ENCODE peak calls at places on chromosomes 11 and 22, in seven cellular contexts. One of them, this sample, is unnamed.

GRCh38 chr22:31086703-31087330 is 5.7 kb downstream of the SMTN start:
- DNase-seq in Panc1: no peak
- DNase-seq in H1: no peak
- DNase-seq in HCT116: no peak
- DNase-seq in HepG2: no peak
- DNase-seq in K562: peak
- DNase-seq in GM12878: no peak
- DNase-seq in this sample: peak

GRCh38 chr11:71305041-71305440 is 52.7 kb upstream of the SHANK2 start:
- DNase-seq in Panc1: no peak
- DNase-seq in H1: peak
- DNase-seq in HCT116: no peak
- DNase-seq in HepG2: no peak
- DNase-seq in K562: no peak
- DNase-seq in GM12878: no peak
- DNase-seq in this sample: no peak

GRCh38 chr11:94325681-94326080 is 21.3 kb downstream of the IZUMO1R start:
- DNase-seq in Panc1: peak
- DNase-seq in H1: peak
- DNase-seq in HCT116: peak
- DNase-seq in HepG2: peak
- DNase-seq in K562: peak
- DNase-seq in GM12878: peak
- DNase-seq in this sample: peak

GRCh38 chr11:10385696-10386095 is 69.4 kb upstream of the AMPD3 start:
- DNase-seq in Panc1: no peak
- DNase-seq in H1: peak
- DNase-seq in HCT116: no peak
- DNase-seq in HepG2: no peak
- DNase-seq in K562: no peak
- DNase-seq in GM12878: no peak
- DNase-seq in this sample: no peak

GRCh38 chr11:109818303-109818702 is 274.9 kb upstream of the ZC3H12C start:
- DNase-seq in Panc1: no peak
- DNase-seq in H1: no peak
- DNase-seq in HCT116: no peak
- DNase-seq in HepG2: no peak
- DNase-seq in K562: no peak
- DNase-seq in GM12878: no peak
- DNase-seq in this sample: no peak

GRCh38 chr22:49261616-49262015 is 566.1 kb downstream of the BRD1 start:
- DNase-seq in Panc1: no peak
- DNase-seq in H1: no peak
- DNase-seq in HCT116: no peak
- DNase-seq in HepG2: no peak
- DNase-seq in K562: no peak
- DNase-seq in GM12878: no peak
- DNase-seq in this sample: no peak

GRCh38 chr11:90288207-90288821 is 65.5 kb upstream of the CHORDC1 start:
- DNase-seq in Panc1: peak
- DNase-seq in H1: no peak
- DNase-seq in HCT116: peak
- DNase-seq in HepG2: peak
- DNase-seq in K562: peak
- DNase-seq in GM12878: no peak
- DNase-seq in this sample: peak

GRCh38 chr11:65773784-65774411 is 6.9 kb downstream of the AP5B1 start:
- DNase-seq in Panc1: no peak
- DNase-seq in H1: no peak
- DNase-seq in HCT116: no peak
- DNase-seq in HepG2: no peak
- DNase-seq in K562: no peak
- DNase-seq in GM12878: no peak
- DNase-seq in this sample: no peak

GRCh38 chr22:31284241-31284745 is 8.0 kb downstream of the PIK3IP1 start:
- DNase-seq in Panc1: no peak
- DNase-seq in H1: no peak
- DNase-seq in HCT116: no peak
- DNase-seq in HepG2: peak
- DNase-seq in K562: no peak
- DNase-seq in GM12878: no peak
- DNase-seq in this sample: no peak

GRCh38 chr22:41772198-41772597 is 28.3 kb upstream of the CCDC134 start:
- DNase-seq in Panc1: no peak
- DNase-seq in H1: no peak
- DNase-seq in HCT116: no peak
- DNase-seq in HepG2: no peak
- DNase-seq in K562: no peak
- DNase-seq in GM12878: no peak
- DNase-seq in this sample: no peak

GRCh38 chr11:27371490-27371889 is 8.5 kb upstream of the CCDC34 start:
- DNase-seq in Panc1: no peak
- DNase-seq in H1: no peak
- DNase-seq in HCT116: no peak
- DNase-seq in HepG2: no peak
- DNase-seq in K562: no peak
- DNase-seq in GM12878: no peak
- DNase-seq in this sample: no peak

GRCh38 chr11:13260196-13260962 is 17.2 kb upstream of the BMAL1 start:
- DNase-seq in Panc1: no peak
- DNase-seq in H1: no peak
- DNase-seq in HCT116: no peak
- DNase-seq in HepG2: no peak
- DNase-seq in K562: no peak
- DNase-seq in GM12878: no peak
- DNase-seq in this sample: no peak

GRCh38 chr11:130178441-130178971 is 18.9 kb downstream of the ST14 start:
- DNase-seq in Panc1: no peak
- DNase-seq in H1: no peak
- DNase-seq in HCT116: no peak
- DNase-seq in HepG2: no peak
- DNase-seq in K562: no peak
- DNase-seq in GM12878: no peak
- DNase-seq in this sample: no peak

GRCh38 chr11:110349109-110349996 is 52.9 kb upstream of the RDX start:
- DNase-seq in Panc1: no peak
- DNase-seq in H1: no peak
- DNase-seq in HCT116: no peak
- DNase-seq in HepG2: no peak
- DNase-seq in K562: no peak
- DNase-seq in GM12878: peak
- DNase-seq in this sample: no peak

GRCh38 chr22:33919591-33920501 is at the start of gene LARGE1:
- DNase-seq in Panc1: no peak
- DNase-seq in H1: peak
- DNase-seq in HCT116: no peak
- DNase-seq in HepG2: peak
- DNase-seq in K562: peak
- DNase-seq in GM12878: no peak
- DNase-seq in this sample: peak

GRCh38 chr22:24950272-24950902 is 2.1 kb upstream of the KIAA1671 start:
- DNase-seq in Panc1: no peak
- DNase-seq in H1: peak
- DNase-seq in HCT116: no peak
- DNase-seq in HepG2: peak
- DNase-seq in K562: no peak
- DNase-seq in GM12878: no peak
- DNase-seq in this sample: peak

GRCh38 chr11:70545626-70545945 is 147.3 kb downstream of the CTTN start:
- DNase-seq in Panc1: no peak
- DNase-seq in H1: no peak
- DNase-seq in HCT116: no peak
- DNase-seq in HepG2: no peak
- DNase-seq in K562: no peak
- DNase-seq in GM12878: no peak
- DNase-seq in this sample: no peak

GRCh38 chr22:24760708-24761306 is 13.7 kb downstream of the PIWIL3 start:
- DNase-seq in Panc1: no peak
- DNase-seq in H1: no peak
- DNase-seq in HCT116: no peak
- DNase-seq in HepG2: no peak
- DNase-seq in K562: no peak
- DNase-seq in GM12878: no peak
- DNase-seq in this sample: no peak

GRCh38 chr22:30201970-30202369 is 44.6 kb downstream of the LIF start:
- DNase-seq in Panc1: no peak
- DNase-seq in H1: no peak
- DNase-seq in HCT116: no peak
- DNase-seq in HepG2: no peak
- DNase-seq in K562: no peak
- DNase-seq in GM12878: no peak
- DNase-seq in this sample: no peak

GRCh38 chr11:64777449-64778222 is 706 bp downstream of the SF1 start:
- DNase-seq in Panc1: no peak
- DNase-seq in H1: peak
- DNase-seq in HCT116: no peak
- DNase-seq in HepG2: peak
- DNase-seq in K562: peak
- DNase-seq in GM12878: no peak
- DNase-seq in this sample: peak

GRCh38 chr11:96013459-96014213 is 89.7 kb upstream of the MTMR2 start:
- DNase-seq in Panc1: no peak
- DNase-seq in H1: no peak
- DNase-seq in HCT116: no peak
- DNase-seq in HepG2: no peak
- DNase-seq in K562: no peak
- DNase-seq in GM12878: no peak
- DNase-seq in this sample: no peak

GRCh38 chr22:45804319-45804985 is 132.8 kb downstream of the ATXN10 start:
- DNase-seq in Panc1: no peak
- DNase-seq in H1: no peak
- DNase-seq in HCT116: no peak
- DNase-seq in HepG2: no peak
- DNase-seq in K562: no peak
- DNase-seq in GM12878: no peak
- DNase-seq in this sample: no peak

GRCh38 chr22:45807156-45807915 is 135.7 kb downstream of the ATXN10 start:
- DNase-seq in Panc1: no peak
- DNase-seq in H1: no peak
- DNase-seq in HCT116: no peak
- DNase-seq in HepG2: no peak
- DNase-seq in K562: no peak
- DNase-seq in GM12878: no peak
- DNase-seq in this sample: no peak

GRCh38 chr22:45805413-45805812 is 133.8 kb downstream of the ATXN10 start:
- DNase-seq in Panc1: no peak
- DNase-seq in H1: no peak
- DNase-seq in HCT116: no peak
- DNase-seq in HepG2: no peak
- DNase-seq in K562: no peak
- DNase-seq in GM12878: no peak
- DNase-seq in this sample: no peak

GRCh38 chr22:45802074-45802473 is 130.4 kb downstream of the ATXN10 start:
- DNase-seq in Panc1: no peak
- DNase-seq in H1: no peak
- DNase-seq in HCT116: no peak
- DNase-seq in HepG2: no peak
- DNase-seq in K562: no peak
- DNase-seq in GM12878: no peak
- DNase-seq in this sample: no peak

GRCh38 chr22:45804986-45805325 is 133.3 kb downstream of the ATXN10 start:
- DNase-seq in Panc1: peak
- DNase-seq in H1: no peak
- DNase-seq in HCT116: peak
- DNase-seq in HepG2: peak
- DNase-seq in K562: no peak
- DNase-seq in GM12878: no peak
- DNase-seq in this sample: no peak
- TF ChIP-seq SIN3A in Panc1: no peak
- TF ChIP-seq SIN3A in H1: no peak
- TF ChIP-seq SIN3A in HCT116: peak
- TF ChIP-seq SIN3A in HepG2: no peak
- TF ChIP-seq SIN3A in K562: no peak
- TF ChIP-seq SIN3A in GM12878: no peak
- TF ChIP-seq SIN3A in this sample: no peak

DNA sequence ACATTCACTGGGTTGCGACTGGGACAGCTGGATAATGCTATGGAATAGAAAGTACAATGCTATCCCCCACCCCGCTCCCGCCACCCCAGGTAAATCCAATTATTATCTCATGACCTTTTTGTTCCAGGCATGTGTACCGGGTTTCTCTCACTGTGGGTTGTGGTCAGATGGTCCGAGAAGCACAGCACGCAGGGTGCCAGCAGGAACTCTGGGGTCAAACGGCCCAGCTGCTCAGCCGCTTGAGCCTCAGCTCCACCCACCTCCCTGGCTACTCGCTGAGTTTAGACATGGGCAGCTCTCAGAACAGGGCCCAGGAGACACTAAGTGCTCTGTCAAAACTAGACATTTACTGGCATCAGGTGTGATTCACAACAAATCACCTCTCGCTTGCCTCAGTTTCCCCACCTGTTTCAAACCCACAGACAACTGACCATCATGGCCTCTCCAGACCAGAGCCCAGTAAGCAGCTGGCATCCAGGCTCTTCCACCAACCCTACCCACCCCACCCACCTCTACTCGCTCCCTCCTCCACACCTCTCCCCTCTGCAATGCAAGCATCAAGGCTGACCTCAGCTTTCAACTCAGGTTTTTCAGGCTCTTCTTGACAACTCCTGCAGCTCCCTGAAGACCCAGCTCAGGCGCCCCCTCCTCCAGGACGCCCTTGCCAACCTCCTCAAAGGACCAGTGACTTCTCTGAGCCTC is 13.0 kb upstream of the MFNG start:
- DNase-seq in Panc1: no peak
- DNase-seq in H1: no peak
- DNase-seq in HCT116: no peak
- DNase-seq in HepG2: no peak
- DNase-seq in K562: no peak
- DNase-seq in GM12878: no peak
- DNase-seq in this sample: no peak
- TF ChIP-seq SIN3A in Panc1: no peak
- TF ChIP-seq SIN3A in H1: no peak
- TF ChIP-seq SIN3A in HCT116: no peak
- TF ChIP-seq SIN3A in HepG2: no peak
- TF ChIP-seq SIN3A in K562: no peak
- TF ChIP-seq SIN3A in GM12878: no peak
- TF ChIP-seq SIN3A in this sample: no peak

GRCh38 chr11:2381494-2382128 is 4.5 kb downstream of the CD81 start:
- DNase-seq in Panc1: no peak
- DNase-seq in H1: no peak
- DNase-seq in HCT116: no peak
- DNase-seq in HepG2: no peak
- DNase-seq in K562: no peak
- DNase-seq in GM12878: no peak
- DNase-seq in this sample: no peak
- TF ChIP-seq SIN3A in Panc1: no peak
- TF ChIP-seq SIN3A in H1: no peak
- TF ChIP-seq SIN3A in HCT116: no peak
- TF ChIP-seq SIN3A in HepG2: no peak
- TF ChIP-seq SIN3A in K562: no peak
- TF ChIP-seq SIN3A in GM12878: no peak
- TF ChIP-seq SIN3A in this sample: no peak

DNA sequence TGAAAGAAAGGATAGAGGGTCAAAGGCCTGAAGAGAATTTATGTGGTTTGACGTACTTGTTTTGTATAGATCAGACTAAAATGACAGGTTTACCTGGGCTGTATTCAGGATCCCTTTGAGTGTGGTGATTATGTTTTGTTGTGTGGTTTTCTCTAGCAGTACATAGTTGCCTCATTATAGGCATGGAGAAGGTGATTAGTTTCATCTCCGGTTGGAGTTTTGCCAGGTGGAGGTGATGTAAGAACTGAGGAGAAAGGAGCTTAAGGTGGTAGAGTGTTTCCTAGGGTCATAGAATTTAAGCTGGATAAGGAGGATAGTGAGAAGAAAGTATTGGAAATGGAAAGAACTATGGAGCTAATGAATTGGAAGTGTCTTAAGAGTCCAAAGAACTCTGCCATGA is 229.0 kb downstream of the TMEM135 start:
- DNase-seq in Panc1: no peak
- DNase-seq in H1: no peak
- DNase-seq in HCT116: no peak
- DNase-seq in HepG2: no peak
- DNase-seq in K562: peak
- DNase-seq in GM12878: no peak
- DNase-seq in this sample: no peak
- TF ChIP-seq SIN3A in Panc1: no peak
- TF ChIP-seq SIN3A in H1: no peak
- TF ChIP-seq SIN3A in HCT116: no peak
- TF ChIP-seq SIN3A in HepG2: no peak
- TF ChIP-seq SIN3A in K562: no peak
- TF ChIP-seq SIN3A in GM12878: no peak
- TF ChIP-seq SIN3A in this sample: no peak